ENCODE peak calls at places on chromosome 16, in eight cellular contexts. One of them, this sample, is unnamed.
A peak's percentile ranks its signal among the peaks of the same experiment; 100 is the strongest.

GRCh38 chr16:59046335-59046734 is 312.2 kb upstream of the GOT2 start:
- DNase-seq in mesenchymal stem cell: peak; percentile 69
- DNase-seq in mammary epithelial cell: no peak
- DNase-seq in osteoblast: no peak
- DNase-seq in IMR-90: peak; percentile 69
- DNase-seq in H9: no peak
- DNase-seq in hepatocyte: no peak
- DNase-seq in neural progenitor cell: no peak
- DNase-seq in this sample: no peak

GRCh38 chr16:19348578-19349315 is 63.2 kb downstream of the CLEC19A start:
- DNase-seq in mesenchymal stem cell: no peak
- DNase-seq in mammary epithelial cell: no peak
- DNase-seq in osteoblast: no peak
- DNase-seq in IMR-90: no peak
- DNase-seq in H9: peak; percentile 77
- DNase-seq in hepatocyte: no peak
- DNase-seq in neural progenitor cell: peak; percentile 60
- DNase-seq in this sample: no peak

GRCh38 chr16:72832640-72833039 is 215.3 kb downstream of the ZFHX3 start:
- DNase-seq in mesenchymal stem cell: peak; percentile 75
- DNase-seq in mammary epithelial cell: peak; percentile 52
- DNase-seq in osteoblast: peak; percentile 88
- DNase-seq in IMR-90: peak; percentile 70
- DNase-seq in H9: peak; percentile 83
- DNase-seq in hepatocyte: peak; percentile 86
- DNase-seq in neural progenitor cell: peak; percentile 82
- DNase-seq in this sample: peak; percentile 77

GRCh38 chr16:86833136-86833535 is 254.8 kb downstream of the FOXL1 start:
- DNase-seq in mesenchymal stem cell: peak; percentile 37
- DNase-seq in mammary epithelial cell: no peak
- DNase-seq in osteoblast: no peak
- DNase-seq in IMR-90: peak; percentile 15
- DNase-seq in H9: no peak
- DNase-seq in hepatocyte: no peak
- DNase-seq in neural progenitor cell: no peak
- DNase-seq in this sample: no peak

GRCh38 chr16:70433456-70434103 is 5.3 kb downstream of the ST3GAL2 start:
- DNase-seq in mesenchymal stem cell: peak; percentile 91
- DNase-seq in mammary epithelial cell: no peak
- DNase-seq in osteoblast: peak; percentile 95
- DNase-seq in IMR-90: peak; percentile 87
- DNase-seq in H9: no peak
- DNase-seq in hepatocyte: peak; percentile 66
- DNase-seq in neural progenitor cell: no peak
- DNase-seq in this sample: no peak

GRCh38 chr16:30753596-30753995 is 5.4 kb downstream of the PHKG2 start:
- DNase-seq in mesenchymal stem cell: no peak
- DNase-seq in mammary epithelial cell: no peak
- DNase-seq in osteoblast: peak; percentile 25
- DNase-seq in IMR-90: no peak
- DNase-seq in H9: no peak
- DNase-seq in hepatocyte: no peak
- DNase-seq in neural progenitor cell: no peak
- DNase-seq in this sample: no peak

GRCh38 chr16:88619859-88620655 is 18.3 kb upstream of the IL17C start:
- DNase-seq in mesenchymal stem cell: peak; percentile 97
- DNase-seq in mammary epithelial cell: no peak
- DNase-seq in osteoblast: peak; percentile 61
- DNase-seq in IMR-90: peak; percentile 98
- DNase-seq in H9: no peak
- DNase-seq in hepatocyte: no peak
- DNase-seq in neural progenitor cell: no peak
- DNase-seq in this sample: no peak

GRCh38 chr16:53372942-53373871 is 61.1 kb upstream of the RBL2 start:
- DNase-seq in mesenchymal stem cell: no peak
- DNase-seq in mammary epithelial cell: peak; percentile 74
- DNase-seq in osteoblast: peak; percentile 77
- DNase-seq in IMR-90: no peak
- DNase-seq in H9: peak; percentile 60
- DNase-seq in hepatocyte: no peak
- DNase-seq in neural progenitor cell: no peak
- DNase-seq in this sample: no peak

GRCh38 chr16:25691519-25692091 is at the start of gene HS3ST4:
- DNase-seq in mesenchymal stem cell: no peak
- DNase-seq in mammary epithelial cell: no peak
- DNase-seq in osteoblast: no peak
- DNase-seq in IMR-90: no peak
- DNase-seq in H9: peak; percentile 69
- DNase-seq in hepatocyte: peak; percentile 57
- DNase-seq in neural progenitor cell: peak; percentile 88
- DNase-seq in this sample: no peak

GRCh38 chr16:19853973-19854876 is 30.4 kb downstream of the GPRC5B start:
- DNase-seq in mesenchymal stem cell: no peak
- DNase-seq in mammary epithelial cell: no peak
- DNase-seq in osteoblast: no peak
- DNase-seq in IMR-90: no peak
- DNase-seq in H9: peak; percentile 78
- DNase-seq in hepatocyte: no peak
- DNase-seq in neural progenitor cell: no peak
- DNase-seq in this sample: no peak

GRCh38 chr16:67181346-67181745 is 2.4 kb downstream of the MATCAP1 start:
- DNase-seq in mesenchymal stem cell: peak; percentile 85
- DNase-seq in mammary epithelial cell: peak; percentile 39
- DNase-seq in osteoblast: peak; percentile 99
- DNase-seq in IMR-90: peak; percentile 92
- DNase-seq in H9: no peak
- DNase-seq in hepatocyte: no peak
- DNase-seq in neural progenitor cell: no peak
- DNase-seq in this sample: no peak

GRCh38 chr16:30698139-30698815 is 694 bp upstream of the SRCAP start:
- DNase-seq in mesenchymal stem cell: peak; percentile 97
- DNase-seq in mammary epithelial cell: peak; percentile 96
- DNase-seq in osteoblast: peak; percentile 100
- DNase-seq in IMR-90: peak; percentile 87
- DNase-seq in H9: peak; percentile 99
- DNase-seq in hepatocyte: peak; percentile 99
- DNase-seq in neural progenitor cell: peak; percentile 99
- DNase-seq in this sample: peak; percentile 99

GRCh38 chr16:50955311-50955710 is 195.8 kb downstream of the SALL1 start:
- DNase-seq in mesenchymal stem cell: no peak
- DNase-seq in mammary epithelial cell: no peak
- DNase-seq in osteoblast: no peak
- DNase-seq in IMR-90: no peak
- DNase-seq in H9: no peak
- DNase-seq in hepatocyte: no peak
- DNase-seq in neural progenitor cell: no peak
- DNase-seq in this sample: no peak

GRCh38 chr16:57823836-57824235 is 21.5 kb upstream of the KIFC3 start:
- DNase-seq in mesenchymal stem cell: no peak
- DNase-seq in mammary epithelial cell: peak; percentile 36
- DNase-seq in osteoblast: no peak
- DNase-seq in IMR-90: no peak
- DNase-seq in H9: no peak
- DNase-seq in hepatocyte: no peak
- DNase-seq in neural progenitor cell: no peak
- DNase-seq in this sample: no peak

GRCh38 chr16:57824880-57825279 is 22.6 kb upstream of the KIFC3 start:
- DNase-seq in mesenchymal stem cell: no peak
- DNase-seq in mammary epithelial cell: peak; percentile 41
- DNase-seq in osteoblast: no peak
- DNase-seq in IMR-90: no peak
- DNase-seq in H9: no peak
- DNase-seq in hepatocyte: peak; percentile 70
- DNase-seq in neural progenitor cell: no peak
- DNase-seq in this sample: no peak

GRCh38 chr16:57822861-57823260 is 20.6 kb upstream of the KIFC3 start:
- DNase-seq in mesenchymal stem cell: no peak
- DNase-seq in mammary epithelial cell: no peak
- DNase-seq in osteoblast: no peak
- DNase-seq in IMR-90: no peak
- DNase-seq in H9: no peak
- DNase-seq in hepatocyte: no peak
- DNase-seq in neural progenitor cell: no peak
- DNase-seq in this sample: no peak

GRCh38 chr16:57821149-57821971 is 19.1 kb upstream of the KIFC3 start:
- DNase-seq in mesenchymal stem cell: no peak
- DNase-seq in mammary epithelial cell: no peak
- DNase-seq in osteoblast: no peak
- DNase-seq in IMR-90: no peak
- DNase-seq in H9: no peak
- DNase-seq in hepatocyte: peak; percentile 68
- DNase-seq in neural progenitor cell: no peak
- DNase-seq in this sample: no peak

GRCh38 chr16:57822018-57822553 is 19.8 kb upstream of the KIFC3 start:
- DNase-seq in mesenchymal stem cell: no peak
- DNase-seq in mammary epithelial cell: no peak
- DNase-seq in osteoblast: no peak
- DNase-seq in IMR-90: no peak
- DNase-seq in H9: no peak
- DNase-seq in hepatocyte: no peak
- DNase-seq in neural progenitor cell: no peak
- DNase-seq in this sample: no peak
- H3K4me2 ChIP-seq in mesenchymal stem cell: no peak overlapping the region
- H3K4me2 ChIP-seq in mammary epithelial cell: no peak overlapping the region
- H3K4me2 ChIP-seq in osteoblast: no peak overlapping the region
- H3K4me2 ChIP-seq in IMR-90: no peak overlapping the region
- H3K4me2 ChIP-seq in H9: no peak overlapping the region
- H3K4me2 ChIP-seq in hepatocyte: no peak overlapping the region
- H3K4me2 ChIP-seq in neural progenitor cell: no peak overlapping the region
- H3K4me2 ChIP-seq in this sample: no peak overlapping the region

DNA sequence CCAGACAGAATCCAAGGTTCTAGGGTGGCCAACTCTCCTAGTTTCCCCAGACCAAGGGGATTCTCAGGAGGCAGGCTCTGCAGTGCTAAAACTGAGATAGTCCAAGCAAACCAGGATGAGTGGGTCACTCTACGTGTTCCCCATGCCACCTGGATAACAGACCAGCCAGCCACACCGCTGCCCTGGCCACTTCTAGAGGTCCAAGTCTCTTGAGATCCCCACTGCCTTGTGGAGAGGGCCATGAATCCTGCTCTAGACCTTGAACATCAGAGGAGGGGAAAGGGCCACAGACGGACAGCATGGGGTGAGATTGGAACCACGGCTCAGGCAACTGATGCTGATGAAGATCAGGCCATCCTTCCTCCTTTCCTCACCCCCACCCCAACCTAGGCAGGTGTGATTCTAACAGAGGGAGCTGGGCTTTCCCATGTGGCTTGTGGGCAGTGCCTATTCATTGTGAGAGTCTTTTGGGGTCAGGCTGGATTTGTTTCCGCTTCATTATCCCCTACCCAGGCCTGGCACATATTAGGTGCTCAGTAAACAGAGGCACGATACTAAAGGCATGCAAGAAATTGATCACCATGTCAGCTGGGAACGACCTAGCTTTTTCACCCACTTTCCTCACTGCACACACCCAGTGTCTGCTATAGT is 16.8 kb upstream of the TVP23A start:
- DNase-seq in mesenchymal stem cell: no peak
- DNase-seq in mammary epithelial cell: no peak
- DNase-seq in osteoblast: no peak
- DNase-seq in IMR-90: no peak
- DNase-seq in H9: no peak
- DNase-seq in hepatocyte: no peak
- DNase-seq in neural progenitor cell: no peak
- DNase-seq in this sample: no peak
- H3K4me2 ChIP-seq in mesenchymal stem cell: no peak overlapping the region
- H3K4me2 ChIP-seq in mammary epithelial cell: no peak overlapping the region
- H3K4me2 ChIP-seq in osteoblast: no peak overlapping the region
- H3K4me2 ChIP-seq in IMR-90: no peak overlapping the region
- H3K4me2 ChIP-seq in H9: no peak overlapping the region
- H3K4me2 ChIP-seq in hepatocyte: no peak overlapping the region
- H3K4me2 ChIP-seq in neural progenitor cell: no peak overlapping the region
- H3K4me2 ChIP-seq in this sample: no peak overlapping the region

GRCh38 chr16:28172331-28172730 is 39.4 kb downstream of the XPO6 start:
- DNase-seq in mesenchymal stem cell: no peak
- DNase-seq in mammary epithelial cell: no peak
- DNase-seq in osteoblast: no peak
- DNase-seq in IMR-90: no peak
- DNase-seq in H9: no peak
- DNase-seq in hepatocyte: no peak
- DNase-seq in neural progenitor cell: no peak
- DNase-seq in this sample: no peak
- H3K4me2 ChIP-seq in mesenchymal stem cell: no peak overlapping the region
- H3K4me2 ChIP-seq in mammary epithelial cell: no peak overlapping the region
- H3K4me2 ChIP-seq in osteoblast: no peak overlapping the region
- H3K4me2 ChIP-seq in IMR-90: no peak overlapping the region
- H3K4me2 ChIP-seq in H9: no peak overlapping the region
- H3K4me2 ChIP-seq in hepatocyte: no peak overlapping the region
- H3K4me2 ChIP-seq in neural progenitor cell: no peak overlapping the region
- H3K4me2 ChIP-seq in this sample: no peak overlapping the region

GRCh38 chr16:57845115-57845514 is 42.8 kb upstream of the KIFC3 start:
- DNase-seq in mesenchymal stem cell: no peak
- DNase-seq in mammary epithelial cell: no peak
- DNase-seq in osteoblast: peak; percentile 34
- DNase-seq in IMR-90: no peak
- DNase-seq in H9: no peak
- DNase-seq in hepatocyte: no peak
- DNase-seq in neural progenitor cell: no peak
- DNase-seq in this sample: no peak

GRCh38 chr16:57848181-57848580 is 45.9 kb upstream of the KIFC3 start:
- DNase-seq in mesenchymal stem cell: no peak
- DNase-seq in mammary epithelial cell: no peak
- DNase-seq in osteoblast: no peak
- DNase-seq in IMR-90: no peak
- DNase-seq in H9: no peak
- DNase-seq in hepatocyte: no peak
- DNase-seq in neural progenitor cell: no peak
- DNase-seq in this sample: no peak

GRCh38 chr16:57843400-57843799 is 41.1 kb upstream of the KIFC3 start:
- DNase-seq in mesenchymal stem cell: no peak
- DNase-seq in mammary epithelial cell: no peak
- DNase-seq in osteoblast: no peak
- DNase-seq in IMR-90: no peak
- DNase-seq in H9: no peak
- DNase-seq in hepatocyte: no peak
- DNase-seq in neural progenitor cell: no peak
- DNase-seq in this sample: no peak

GRCh38 chr16:57844416-57845030 is 42.2 kb upstream of the KIFC3 start:
- DNase-seq in mesenchymal stem cell: no peak
- DNase-seq in mammary epithelial cell: no peak
- DNase-seq in osteoblast: no peak
- DNase-seq in IMR-90: no peak
- DNase-seq in H9: no peak
- DNase-seq in hepatocyte: no peak
- DNase-seq in neural progenitor cell: no peak
- DNase-seq in this sample: no peak

DNA sequence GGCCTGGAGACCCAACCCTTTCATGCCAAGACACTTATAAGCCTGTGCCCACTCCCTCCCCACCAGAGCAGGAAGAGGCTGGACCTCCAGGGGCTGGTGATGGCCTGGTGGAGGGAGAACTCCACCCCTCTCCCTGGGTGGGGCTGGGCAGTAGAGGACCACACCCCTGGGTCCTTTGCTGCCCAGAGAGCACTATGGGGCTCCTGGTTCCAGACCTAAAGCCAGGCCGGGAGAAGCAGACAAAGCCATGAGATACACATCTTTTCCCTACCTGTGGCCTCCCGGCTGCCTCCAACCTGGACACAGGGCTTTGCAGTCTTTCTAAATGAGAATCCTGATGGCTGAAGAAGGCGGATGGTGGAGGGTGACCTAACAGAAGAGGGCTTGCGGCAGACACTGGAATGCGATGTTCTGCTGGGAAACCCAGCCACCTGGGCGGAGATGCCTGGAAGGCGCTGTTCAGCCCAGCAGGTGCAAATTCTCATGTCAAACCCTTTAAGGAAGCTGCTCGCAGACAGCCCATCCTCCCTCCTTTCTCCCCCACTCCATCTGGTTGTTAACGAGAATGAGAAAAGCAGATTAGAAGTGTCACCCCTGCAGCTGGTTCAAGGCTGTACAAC is 43.9 kb upstream of the KIFC3 start:
- DNase-seq in mesenchymal stem cell: no peak
- DNase-seq in mammary epithelial cell: no peak
- DNase-seq in osteoblast: no peak
- DNase-seq in IMR-90: no peak
- DNase-seq in H9: peak; percentile 90
- DNase-seq in hepatocyte: no peak
- DNase-seq in neural progenitor cell: peak; percentile 76
- DNase-seq in this sample: no peak
- H3K4me2 ChIP-seq in mesenchymal stem cell: peak overlapping the region; percentile 4
- H3K4me2 ChIP-seq in mammary epithelial cell: no peak overlapping the region
- H3K4me2 ChIP-seq in osteoblast: no peak overlapping the region
- H3K4me2 ChIP-seq in IMR-90: no peak overlapping the region
- H3K4me2 ChIP-seq in H9: peak overlapping the region; percentile 44
- H3K4me2 ChIP-seq in hepatocyte: no peak overlapping the region
- H3K4me2 ChIP-seq in neural progenitor cell: peak overlapping the region; percentile 60
- H3K4me2 ChIP-seq in this sample: no peak overlapping the region

This sample was measured in DND-41.